ENCODE peak calls at places on chromosomes 13 and 19, in eight cellular contexts. Q is GM06990, E is fibroblast of lung, K is body of pancreas, C is pancreas, T is PC-3, G is neuronal stem cell, M is WERI-Rb-1. N is an unnamed sample.

GRCh38 chr19:3986260-3987041 is 1.2 kb upstream of the EEF2 start:
- DNase-seq in Q (peak; percentile 57), G (peak; percentile 52), C (no peak), M (peak; percentile 73), T (peak; percentile 74), E (peak; percentile 68), K (peak; percentile 78), N (peak; percentile 38)

GRCh38 chr13:42101821-42102580 is 53.6 kb downstream of the DGKH start:
- DNase-seq in T (no peak), K (peak; percentile 33), G (no peak), Q (no peak), M (no peak), C (no peak), E (peak; percentile 7), N (no peak)

GRCh38 chr13:73018336-73018735 is 40.5 kb upstream of the KLF5 start:
- DNase-seq in E (peak; percentile 64), C (no peak), T (peak; percentile 68), G (no peak), K (no peak), Q (no peak), M (no peak), N (no peak)

GRCh38 chr13:90403330-90404082 is 944.0 kb upstream of the MIR17HG start:
- DNase-seq in C (no peak), G (no peak), Q (no peak), M (peak; percentile 74), K (no peak), E (no peak), T (no peak), N (no peak)

GRCh38 chr19:1173160-1173844 is 766 bp downstream of the SBNO2 start:
- DNase-seq in M (no peak), T (no peak), E (no peak), K (no peak), G (no peak), C (peak; percentile 69), Q (no peak), N (no peak)

GRCh38 chr13:112733661-112734379 is 44.0 kb downstream of the ATP11A start:
- DNase-seq in E (peak; percentile 27), K (peak; percentile 29), C (no peak), M (no peak), G (peak; percentile 74), T (no peak), Q (no peak), N (no peak)

GRCh38 chr13:24225930-24226329 is 65.4 kb downstream of the SPATA13 start:
- DNase-seq in K (no peak), G (no peak), Q (no peak), C (no peak), M (no peak), T (no peak), E (no peak), N (no peak)

GRCh38 chr13:46864941-46865340 is 31.9 kb downstream of the HTR2A start:
- DNase-seq in T (peak; percentile 4), M (no peak), C (no peak), K (no peak), Q (no peak), E (no peak), G (no peak), N (no peak)

GRCh38 chr19:9871626-9872338 is 36.7 kb downstream of the PIN1 start:
- DNase-seq in K (no peak), M (no peak), Q (no peak), E (no peak), G (no peak), C (no peak), T (peak; percentile 93), N (no peak)

GRCh38 chr19:38441660-38442348 is 8.3 kb downstream of the RYR1 start:
- DNase-seq in G (no peak), Q (no peak), K (no peak), T (no peak), E (no peak), C (no peak), M (peak; percentile 43), N (no peak)

GRCh38 chr19:18090545-18091216 is 3.9 kb upstream of the IL12RB1 start:
- DNase-seq in Q (no peak), K (no peak), G (no peak), E (no peak), C (no peak), T (no peak), M (no peak), N (no peak)

GRCh38 chr13:51158923-51159322 is 47.8 kb upstream of the C13orf42 start:
- DNase-seq in C (no peak), T (no peak), Q (no peak), G (no peak), K (no peak), E (peak; percentile 21), M (no peak), N (no peak)

GRCh38 chr19:51919606-51920005 is 7.7 kb upstream of the ZNF613 start:
- DNase-seq in G (no peak), E (no peak), M (no peak), C (no peak), Q (no peak), K (no peak), T (no peak), N (no peak)

GRCh38 chr13:38752726-38753125 is 65.8 kb downstream of the FREM2 start:
- DNase-seq in E (no peak), T (no peak), Q (no peak), K (no peak), C (no peak), G (no peak), M (peak; percentile 23), N (no peak)

GRCh38 chr19:336067-336614 is 8.5 kb downstream of the MIER2 start:
- DNase-seq in T (no peak), E (no peak), Q (no peak), K (no peak), G (no peak), M (no peak), C (no peak), N (no peak)

GRCh38 chr13:37313383-37313782 is 207.9 kb upstream of the CSNK1A1L start:
- DNase-seq in M (no peak), G (no peak), C (no peak), K (no peak), E (peak; percentile 95), Q (no peak), T (peak; percentile 16), N (peak; percentile 55)

GRCh38 chr19:55175117-55175867 is 4.8 kb downstream of the SYT5 start:
- DNase-seq in M (no peak), G (no peak), C (no peak), T (no peak), Q (no peak), E (no peak), K (no peak), N (no peak)

GRCh38 chr19:55173186-55173716 is 6.8 kb upstream of the DNAAF3 start:
- DNase-seq in C (no peak), E (no peak), Q (no peak), T (no peak), M (no peak), K (no peak), G (no peak), N (no peak)

GRCh38 chr19:55176116-55176515 is 4.0 kb downstream of the SYT5 start:
- DNase-seq in Q (no peak), C (no peak), K (no peak), M (no peak), E (no peak), T (no peak), G (no peak), N (no peak)

GRCh38 chr19:55173717-55174409 is 6.2 kb downstream of the SYT5 start:
- DNase-seq in Q (peak; percentile 36), E (peak; percentile 43), M (peak; percentile 95), C (no peak), K (peak; percentile 25), T (peak; percentile 85), G (peak; percentile 69), N (peak; percentile 34)

DNA sequence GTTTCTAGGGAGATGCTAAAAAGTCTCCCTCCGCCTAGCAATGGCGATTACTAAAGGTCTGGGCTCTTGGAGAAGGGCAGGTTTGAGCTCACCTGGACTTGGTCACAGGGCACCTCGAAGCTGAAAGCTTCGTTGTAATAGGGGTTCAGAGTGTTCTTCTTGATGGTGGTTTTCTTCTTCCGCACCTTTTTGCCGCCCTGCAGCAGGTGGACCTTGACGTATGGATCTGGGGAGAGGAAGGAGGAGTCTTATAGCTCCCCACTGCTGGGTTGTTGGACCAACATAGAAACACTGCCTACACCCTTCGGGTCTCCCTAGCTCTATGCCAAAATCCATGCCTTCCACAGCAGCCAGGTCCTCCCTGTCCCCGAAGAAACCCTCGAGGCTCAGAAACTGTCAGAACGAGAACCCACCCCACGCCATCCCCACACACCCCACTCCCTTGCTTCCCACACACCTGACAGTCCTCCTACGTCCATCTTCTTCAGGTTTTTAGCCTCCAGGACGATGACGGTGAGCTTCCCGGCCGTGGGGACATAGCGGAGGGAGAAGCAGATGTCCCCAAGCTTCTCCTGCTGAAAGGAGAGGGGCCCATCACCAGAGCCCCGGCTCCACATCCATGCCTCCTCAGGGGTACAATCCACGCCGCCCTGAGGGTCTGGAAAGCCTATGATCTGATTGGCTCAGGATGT is 5.5 kb downstream of the SYT5 start:
- DNase-seq in G (no peak), T (no peak), C (no peak), E (no peak), K (no peak), Q (no peak), M (no peak), N (no peak)
- H3K4me3 ChIP-seq in G (no peak overlapping the region), T (peak overlapping the region; percentile 73), C (no peak overlapping the region), E (peak overlapping the region; percentile 12), K (no peak overlapping the region), Q (no peak overlapping the region), M (peak overlapping the region; percentile 66), N (no peak overlapping the region)

GRCh38 chr19:48325265-48325910 is at the start of gene EMP3:
- DNase-seq in E (peak; percentile 91), T (peak; percentile 56), G (peak; percentile 54), Q (peak; percentile 76), M (peak; percentile 53), K (peak; percentile 58), C (no peak), N (peak; percentile 74)
- H3K4me3 ChIP-seq in E (peak within 1 kb of the TSS; percentile 98), T (peak within 1 kb of the TSS; percentile 62), G (peak within 1 kb of the TSS; percentile 19), Q (peak within 1 kb of the TSS; percentile 74), M (peak within 1 kb of the TSS; percentile 35), K (no peak within 1 kb of the TSS), C (no peak within 1 kb of the TSS), N (peak within 1 kb of the TSS; percentile 72)

GRCh38 chr13:111203742-111204386 is 88.8 kb downstream of the ARHGEF7 start:
- DNase-seq in C (no peak), Q (no peak), M (no peak), T (no peak), G (no peak), E (no peak), K (no peak), N (no peak)
- H3K4me3 ChIP-seq in C (no peak overlapping the region), Q (peak overlapping the region; percentile 2), M (no peak overlapping the region), T (no peak overlapping the region), G (no peak overlapping the region), E (peak overlapping the region; percentile 35), K (no peak overlapping the region), N (no peak overlapping the region)

GRCh38 chr19:48510421-48511268 is 990 bp downstream of the LMTK3 start:
- DNase-seq in T (peak; percentile 57), Q (peak; percentile 47), E (peak; percentile 33), K (peak; percentile 68), M (peak; percentile 71), G (no peak), C (peak; percentile 73), N (no peak)

GRCh38 chr19:48512504-48513288 is 1.1 kb upstream of the LMTK3 start:
- DNase-seq in Q (no peak), M (no peak), C (no peak), G (no peak), E (no peak), T (no peak), K (no peak), N (no peak)

GRCh38 chr19:48511800-48512503 is at the start of gene LMTK3:
- DNase-seq in E (peak; percentile 36), T (peak; percentile 28), C (no peak), K (peak; percentile 45), Q (peak; percentile 45), M (peak; percentile 58), G (no peak), N (no peak)

GRCh38 chr19:48509467-48510194 is 2.0 kb downstream of the LMTK3 start:
- DNase-seq in M (no peak), C (no peak), K (no peak), G (no peak), T (no peak), Q (no peak), E (no peak), N (no peak)

GRCh38 chr19:48511321-48511731 is 309 bp downstream of the LMTK3 start:
- DNase-seq in E (no peak), Q (no peak), T (no peak), G (no peak), C (no peak), K (no peak), M (no peak), N (no peak)
- H3K4me3 ChIP-seq in E (no peak overlapping the region), Q (no peak overlapping the region), T (peak overlapping the region; percentile 63), G (peak overlapping the region; percentile 26), C (no peak overlapping the region), K (no peak overlapping the region), M (peak overlapping the region; percentile 35), N (no peak overlapping the region)